ENCODE peak calls at places on chromosomes 4 and X, in nine cellular contexts. N, V, L, T, O, I, J, Z and B are unnamed samples.

GRCh38 chr4:36310793-36311192 is 29.4 kb downstream of the DTHD1 start:
- DNase-seq in J (no peak), N (no peak), I (no peak), T (no peak), Z (no peak), V (no peak), O (no peak), L (no peak), B (peak; percentile 20)

GRCh38 chrX:110268875-110269274 is 49.0 kb downstream of the AMMECR1 start:
- DNase-seq in Z (no peak), L (no peak), O (no peak), N (no peak), V (no peak), T (no peak), J (no peak), I (no peak), B (no peak)

GRCh38 chr4:140049024-140049923 is 104.7 kb downstream of the MAML3 start:
- DNase-seq in O (peak; percentile 29), J (peak; percentile 10), Z (peak; percentile 59), I (no peak), N (peak; percentile 49), V (peak; percentile 43), L (peak; percentile 70), T (peak; percentile 67), B (peak; percentile 33)

GRCh38 chr4:78551420-78552351 is at the start of gene ANXA3:
- DNase-seq in Z (peak; percentile 71), O (peak; percentile 47), T (peak; percentile 56), L (no peak), V (no peak), I (peak; percentile 81), N (peak; percentile 71), J (no peak), B (peak; percentile 57)

GRCh38 chr4:107858158-107858742 is 33.5 kb downstream of the SGMS2 start:
- DNase-seq in V (no peak), L (no peak), I (no peak), N (no peak), O (no peak), Z (no peak), T (no peak), J (no peak), B (no peak)

GRCh38 chr4:109432676-109433075 is 939 bp upstream of the SEC24B start:
- DNase-seq in V (peak; percentile 47), I (no peak), T (no peak), Z (no peak), J (no peak), O (peak; percentile 33), N (no peak), L (no peak), B (no peak)

GRCh38 chr4:118682928-118683327 is 2.3 kb upstream of the METTL14 start:
- DNase-seq in I (no peak), L (no peak), T (peak; percentile 14), O (peak; percentile 47), N (no peak), V (peak; percentile 52), Z (no peak), J (no peak), B (no peak)

GRCh38 chr4:164482092-164482404 is 271.9 kb upstream of the SMIM31 start:
- DNase-seq in L (no peak), I (no peak), Z (no peak), T (no peak), N (no peak), O (no peak), V (no peak), J (no peak), B (no peak)

GRCh38 chr4:41638203-41638602 is 100.2 kb downstream of the LIMCH1 start:
- DNase-seq in I (no peak), O (no peak), L (no peak), Z (no peak), T (no peak), J (no peak), N (no peak), V (no peak), B (no peak)

GRCh38 chr4:57083107-57083506 is 27.1 kb downstream of the IGFBP7 start:
- DNase-seq in T (no peak), N (no peak), Z (no peak), J (no peak), O (no peak), V (no peak), L (no peak), I (no peak), B (no peak)

GRCh38 chr4:41644915-41645295 is 103.6 kb downstream of the PHOX2B start:
- DNase-seq in I (no peak), Z (no peak), L (no peak), T (no peak), J (no peak), O (no peak), N (no peak), V (no peak), B (no peak)

GRCh38 chr4:37001688-37002436 is 242.7 kb upstream of the NWD2 start:
- DNase-seq in I (no peak), V (no peak), Z (no peak), N (no peak), O (no peak), L (no peak), T (no peak), J (no peak), B (no peak)

GRCh38 chr4:184699941-184700340 is 34.0 kb downstream of the CENPU start:
- DNase-seq in Z (no peak), T (no peak), L (no peak), N (no peak), O (peak; percentile 45), J (no peak), I (no peak), V (no peak), B (no peak)

GRCh38 chr4:7828011-7828720 is 111.5 kb downstream of the AFAP1 start:
- DNase-seq in T (no peak), N (peak; percentile 75), I (peak; percentile 59), V (peak; percentile 99), Z (no peak), O (peak; percentile 89), J (no peak), L (peak; percentile 34), B (peak; percentile 81)

GRCh38 chr4:67727124-67727850 is 26.3 kb upstream of the UBA6 start:
- DNase-seq in L (no peak), Z (no peak), N (no peak), O (no peak), T (no peak), I (no peak), V (peak; percentile 60), J (no peak), B (no peak)

GRCh38 chr4:2818351-2818939 is 25.2 kb upstream of the ADD1 start:
- DNase-seq in I (no peak), J (no peak), V (no peak), O (no peak), L (no peak), N (peak; percentile 38), T (peak; percentile 32), Z (peak; percentile 55), B (no peak)

GRCh38 chr4:100063355-100063754 is 113.3 kb upstream of the H2AZ1 start:
- DNase-seq in N (no peak), O (no peak), T (no peak), I (no peak), V (peak; percentile 6), J (no peak), Z (no peak), L (no peak), B (no peak)

GRCh38 chr4:236028-236427 is 69.2 kb downstream of the ZNF732 start:
- DNase-seq in Z (no peak), L (no peak), N (no peak), I (no peak), T (no peak), J (no peak), V (no peak), O (no peak), B (no peak)

GRCh38 chr4:75122424-75123014 is 189.6 kb downstream of the PARM1 start:
- DNase-seq in I (no peak), L (no peak), N (no peak), T (no peak), Z (no peak), O (no peak), J (no peak), V (no peak), B (no peak)

GRCh38 chrX:108614616-108615015 is 121.7 kb downstream of the IRS4 start:
- DNase-seq in N (no peak), L (no peak), I (no peak), Z (no peak), O (no peak), T (no peak), V (no peak), J (no peak), B (no peak)

GRCh38 chr4:3784469-3785291 is 18.5 kb downstream of the ADRA2C start:
- DNase-seq in T (no peak), O (no peak), N (no peak), L (no peak), V (no peak), Z (no peak), I (no peak), J (no peak), B (no peak)

GRCh38 chr4:109982521-109982920 is 69.8 kb downstream of the EGF start:
- DNase-seq in J (no peak), L (no peak), V (no peak), N (no peak), T (no peak), I (no peak), O (no peak), Z (no peak), B (no peak)

GRCh38 chr4:110518889-110519490 is 43.0 kb downstream of the ENPEP start:
- DNase-seq in Z (no peak), N (no peak), T (peak; percentile 57), I (no peak), J (no peak), L (no peak), V (peak; percentile 36), O (peak; percentile 21), B (no peak)

GRCh38 chr4:41590591-41590990 is 52.6 kb downstream of the LIMCH1 start:
- DNase-seq in I (no peak), T (no peak), L (no peak), J (no peak), O (no peak), N (no peak), V (peak; percentile 36), Z (no peak), B (peak; percentile 29)

GRCh38 chr4:76594152-76594551 is 159.1 kb downstream of the SHROOM3 start:
- DNase-seq in N (no peak), O (no peak), Z (no peak), I (no peak), L (no peak), V (no peak), J (no peak), T (no peak), B (no peak)

GRCh38 chrX:48975541-48975940 is 3.9 kb upstream of the KCND1 start:
- DNase-seq in J (no peak), Z (no peak), I (no peak), L (no peak), T (no peak), V (no peak), N (no peak), O (no peak), B (no peak)

GRCh38 chr4:57078685-57079521 is 31.3 kb downstream of the IGFBP7 start:
- DNase-seq in L (no peak), T (peak; percentile 85), I (peak; percentile 58), J (no peak), Z (no peak), O (no peak), N (peak; percentile 47), V (no peak), B (no peak)

GRCh38 chrX:132685276-132685675 is 196.4 kb upstream of the MBNL3 start:
- DNase-seq in L (no peak), V (no peak), J (no peak), Z (no peak), O (no peak), N (no peak), T (no peak), I (no peak), B (no peak)

GRCh38 chr4:73341454-73341853 is 62.6 kb upstream of the ALB start:
- DNase-seq in Z (no peak), V (peak; percentile 58), N (no peak), L (peak; percentile 50), T (peak; percentile 61), J (no peak), O (peak; percentile 59), I (no peak), B (no peak)